ENCODE peak calls at places on chromosomes 4 and X, in five cellular contexts. One of them, this sample, is unnamed.

GRCh38 chr4:77872723-77873435 is 10.2 kb downstream of the MRPL1 start:
- DNase-seq in Panc1: no peak
- DNase-seq in NB4: no peak
- DNase-seq in GM12878: no peak
- DNase-seq in thyroid gland: no peak
- DNase-seq in this sample: no peak

GRCh38 chrX:106932960-106933537 is 12.8 kb downstream of the CLDN2 start:
- DNase-seq in Panc1: no peak
- DNase-seq in NB4: peak
- DNase-seq in GM12878: no peak
- DNase-seq in thyroid gland: no peak
- DNase-seq in this sample: no peak

GRCh38 chr4:8639021-8639420 is 46.5 kb downstream of the CPZ start:
- DNase-seq in Panc1: no peak
- DNase-seq in NB4: no peak
- DNase-seq in GM12878: no peak
- DNase-seq in thyroid gland: no peak
- DNase-seq in this sample: no peak

GRCh38 chrX:6383488-6383887 is 151.4 kb downstream of the VCX3A start:
- DNase-seq in Panc1: no peak
- DNase-seq in NB4: no peak
- DNase-seq in GM12878: no peak
- DNase-seq in thyroid gland: no peak
- DNase-seq in this sample: no peak

GRCh38 chr4:41887821-41888699 is 47.2 kb upstream of the TMEM33 start:
- DNase-seq in Panc1: no peak
- DNase-seq in NB4: peak
- DNase-seq in GM12878: no peak
- DNase-seq in thyroid gland: peak
- DNase-seq in this sample: peak

GRCh38 chr4:140603286-140603685 is 34.5 kb upstream of the UCP1 start:
- DNase-seq in Panc1: no peak
- DNase-seq in NB4: peak
- DNase-seq in GM12878: no peak
- DNase-seq in thyroid gland: no peak
- DNase-seq in this sample: no peak

GRCh38 chr4:138307319-138307718 is 65.2 kb upstream of the SLC7A11 start:
- DNase-seq in Panc1: no peak
- DNase-seq in NB4: peak
- DNase-seq in GM12878: no peak
- DNase-seq in thyroid gland: no peak
- DNase-seq in this sample: no peak

GRCh38 chr4:8274772-8275241 is 5.3 kb downstream of the HTRA3 start:
- DNase-seq in Panc1: no peak
- DNase-seq in NB4: peak
- DNase-seq in GM12878: no peak
- DNase-seq in thyroid gland: peak
- DNase-seq in this sample: peak

GRCh38 chr4:184262901-184263300 is 45.2 kb upstream of the ENPP6 start:
- DNase-seq in Panc1: no peak
- DNase-seq in NB4: peak
- DNase-seq in GM12878: no peak
- DNase-seq in thyroid gland: no peak
- DNase-seq in this sample: no peak

GRCh38 chr4:6746721-6747689 is 31.0 kb downstream of the BLOC1S4 start:
- DNase-seq in Panc1: no peak
- DNase-seq in NB4: no peak
- DNase-seq in GM12878: no peak
- DNase-seq in thyroid gland: peak
- DNase-seq in this sample: no peak

GRCh38 chrX:150489359-150490015 is 78.9 kb upstream of the MTM1 start:
- DNase-seq in Panc1: no peak
- DNase-seq in NB4: no peak
- DNase-seq in GM12878: no peak
- DNase-seq in thyroid gland: peak
- DNase-seq in this sample: no peak

GRCh38 chrX:27591938-27592337 is 1.8 kb downstream of the DCAF8L2 start:
- DNase-seq in Panc1: no peak
- DNase-seq in NB4: no peak
- DNase-seq in GM12878: no peak
- DNase-seq in thyroid gland: no peak
- DNase-seq in this sample: no peak

GRCh38 chr4:84615355-84615754 is 32.4 kb downstream of the CDS1 start:
- DNase-seq in Panc1: no peak
- DNase-seq in NB4: no peak
- DNase-seq in GM12878: no peak
- DNase-seq in thyroid gland: no peak
- DNase-seq in this sample: no peak

GRCh38 chrX:71619193-71619592 is 882 bp upstream of the CXCR3 start:
- DNase-seq in Panc1: no peak
- DNase-seq in NB4: peak
- DNase-seq in GM12878: no peak
- DNase-seq in thyroid gland: no peak
- DNase-seq in this sample: no peak

GRCh38 chrX:81259714-81260395 is 58.0 kb downstream of the SH3BGRL start:
- DNase-seq in Panc1: no peak
- DNase-seq in NB4: no peak
- DNase-seq in GM12878: no peak
- DNase-seq in thyroid gland: no peak
- DNase-seq in this sample: no peak

GRCh38 chr4:41303372-41304118 is 46.8 kb downstream of the UCHL1 start:
- DNase-seq in Panc1: no peak
- DNase-seq in NB4: no peak
- DNase-seq in GM12878: no peak
- DNase-seq in thyroid gland: peak
- DNase-seq in this sample: no peak

GRCh38 chr4:4680758-4681157 is 138.9 kb upstream of the STX18 start:
- DNase-seq in Panc1: no peak
- DNase-seq in NB4: no peak
- DNase-seq in GM12878: no peak
- DNase-seq in thyroid gland: no peak
- DNase-seq in this sample: no peak

GRCh38 chr4:108693819-108694218 is 43.4 kb downstream of the OSTC start:
- DNase-seq in Panc1: no peak
- DNase-seq in NB4: no peak
- DNase-seq in GM12878: no peak
- DNase-seq in thyroid gland: no peak
- DNase-seq in this sample: no peak

GRCh38 chr4:127141857-127142256 is 490.9 kb upstream of the INTU start:
- DNase-seq in Panc1: no peak
- DNase-seq in NB4: no peak
- DNase-seq in GM12878: no peak
- DNase-seq in thyroid gland: no peak
- DNase-seq in this sample: peak

GRCh38 chr4:54745031-54745770 is 87.4 kb downstream of the KIT start:
- DNase-seq in Panc1: no peak
- DNase-seq in NB4: no peak
- DNase-seq in GM12878: no peak
- DNase-seq in thyroid gland: no peak
- DNase-seq in this sample: no peak

GRCh38 chrX:97787311-97787710 is 903.6 kb downstream of the RPA4 start:
- DNase-seq in Panc1: no peak
- DNase-seq in NB4: no peak
- DNase-seq in GM12878: no peak
- DNase-seq in thyroid gland: no peak
- DNase-seq in this sample: no peak

GRCh38 chrX:107673933-107674479 is 45.7 kb downstream of the PRPS1 start:
- DNase-seq in Panc1: no peak
- DNase-seq in NB4: peak
- DNase-seq in GM12878: peak
- DNase-seq in thyroid gland: peak
- DNase-seq in this sample: no peak

GRCh38 chr4:145168578-145169187 is 11.7 kb downstream of the OTUD4 start:
- DNase-seq in Panc1: no peak
- DNase-seq in NB4: no peak
- DNase-seq in GM12878: no peak
- DNase-seq in thyroid gland: no peak
- DNase-seq in this sample: no peak

GRCh38 chr4:119498520-119498919 is 130.1 kb downstream of the PDE5A start:
- DNase-seq in Panc1: no peak
- DNase-seq in NB4: peak
- DNase-seq in GM12878: no peak
- DNase-seq in thyroid gland: peak
- DNase-seq in this sample: no peak

GRCh38 chr4:148914734-148915133 is 472.5 kb upstream of the NR3C2 start:
- DNase-seq in Panc1: no peak
- DNase-seq in NB4: no peak
- DNase-seq in GM12878: no peak
- DNase-seq in thyroid gland: no peak
- DNase-seq in this sample: no peak

GRCh38 chr4:40672528-40673522 is 43.2 kb upstream of the RBM47 start:
- DNase-seq in Panc1: no peak
- DNase-seq in NB4: peak
- DNase-seq in GM12878: peak
- DNase-seq in thyroid gland: peak
- DNase-seq in this sample: peak

DNA sequence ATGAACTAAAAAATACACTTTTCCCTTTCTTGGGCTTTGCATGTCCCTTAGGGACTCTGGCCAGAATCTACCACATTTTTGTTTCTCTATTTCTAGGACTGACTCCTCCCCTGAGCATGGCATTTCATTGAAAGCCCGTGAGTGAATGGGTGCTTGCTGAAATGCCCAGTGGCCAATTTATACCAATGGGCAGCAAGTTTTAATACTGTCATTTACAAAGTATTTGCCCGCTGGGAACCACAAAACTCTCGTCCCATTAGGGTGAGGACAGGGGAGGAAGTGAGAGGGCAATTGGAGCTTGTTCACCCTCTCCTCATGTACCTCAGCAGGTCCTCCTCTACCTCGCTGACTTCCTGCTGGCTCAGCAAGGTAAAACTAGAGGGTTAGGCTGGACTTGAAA is 1.1 kb downstream of the SRPX2 start:
- DNase-seq in Panc1: no peak
- DNase-seq in NB4: no peak
- DNase-seq in GM12878: no peak
- DNase-seq in thyroid gland: no peak
- DNase-seq in this sample: no peak
- H3K4me3 ChIP-seq in Panc1: no peak
- H3K4me3 ChIP-seq in NB4: no peak
- H3K4me3 ChIP-seq in GM12878: no peak
- H3K4me3 ChIP-seq in thyroid gland: no peak
- H3K4me3 ChIP-seq in this sample: peak

DNA sequence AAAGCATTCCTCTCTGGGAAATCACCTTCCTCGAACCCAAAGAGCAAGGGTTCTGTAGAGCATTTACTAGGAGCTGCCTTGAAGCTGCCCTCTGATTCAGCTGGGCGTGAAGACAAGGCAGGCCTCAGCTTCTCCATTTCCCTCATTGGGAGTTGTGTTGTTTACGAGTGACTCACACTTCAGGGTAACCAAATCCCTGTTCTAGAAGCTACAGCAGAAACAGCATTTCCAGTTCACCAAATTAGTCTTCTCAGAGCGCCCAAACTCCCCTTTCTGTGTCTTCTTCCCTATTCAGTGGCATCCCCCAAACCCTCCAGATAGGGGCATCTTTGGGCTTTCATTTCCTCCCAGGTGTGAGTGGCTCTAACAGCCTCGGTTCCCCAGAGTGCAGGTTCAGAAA is 858 bp upstream of the XPNPEP2 start:
- DNase-seq in Panc1: no peak
- DNase-seq in NB4: peak
- DNase-seq in GM12878: no peak
- DNase-seq in thyroid gland: no peak
- DNase-seq in this sample: no peak
- H3K4me3 ChIP-seq in Panc1: no peak
- H3K4me3 ChIP-seq in NB4: no peak
- H3K4me3 ChIP-seq in GM12878: no peak
- H3K4me3 ChIP-seq in thyroid gland: no peak
- H3K4me3 ChIP-seq in this sample: no peak

GRCh38 chr4:30722092-30722915 is 2.1 kb downstream of the PCDH7 start:
- DNase-seq in Panc1: no peak
- DNase-seq in NB4: no peak
- DNase-seq in GM12878: no peak
- DNase-seq in thyroid gland: peak
- DNase-seq in this sample: no peak
- H3K4me3 ChIP-seq in Panc1: peak
- H3K4me3 ChIP-seq in NB4: no peak
- H3K4me3 ChIP-seq in GM12878: no peak
- H3K4me3 ChIP-seq in thyroid gland: peak
- H3K4me3 ChIP-seq in this sample: peak

GRCh38 chrX:154056739-154057367 is 37.2 kb upstream of the IRAK1 start:
- DNase-seq in Panc1: no peak
- DNase-seq in NB4: peak
- DNase-seq in GM12878: no peak
- DNase-seq in thyroid gland: no peak
- DNase-seq in this sample: no peak

GRCh38 chrX:154058207-154058997 is 38.7 kb upstream of the IRAK1 start:
- DNase-seq in Panc1: no peak
- DNase-seq in NB4: no peak
- DNase-seq in GM12878: no peak
- DNase-seq in thyroid gland: no peak
- DNase-seq in this sample: no peak

GRCh38 chrX:154059729-154060245 is 37.7 kb downstream of the MECP2 start:
- DNase-seq in Panc1: no peak
- DNase-seq in NB4: peak
- DNase-seq in GM12878: no peak
- DNase-seq in thyroid gland: no peak
- DNase-seq in this sample: no peak

GRCh38 chrX:154057790-154058189 is 38.1 kb upstream of the IRAK1 start:
- DNase-seq in Panc1: no peak
- DNase-seq in NB4: peak
- DNase-seq in GM12878: no peak
- DNase-seq in thyroid gland: no peak
- DNase-seq in this sample: no peak

GRCh38 chrX:154059231-154059630 is 38.3 kb downstream of the MECP2 start:
- DNase-seq in Panc1: no peak
- DNase-seq in NB4: no peak
- DNase-seq in GM12878: no peak
- DNase-seq in thyroid gland: no peak
- DNase-seq in this sample: no peak
- H3K4me3 ChIP-seq in Panc1: no peak
- H3K4me3 ChIP-seq in NB4: no peak
- H3K4me3 ChIP-seq in GM12878: no peak
- H3K4me3 ChIP-seq in thyroid gland: no peak
- H3K4me3 ChIP-seq in this sample: no peak

GRCh38 chr4:2932951-2933565 is 30.1 kb downstream of the NOP14 start:
- DNase-seq in Panc1: no peak
- DNase-seq in NB4: peak
- DNase-seq in GM12878: no peak
- DNase-seq in thyroid gland: no peak
- DNase-seq in this sample: no peak
- H3K4me3 ChIP-seq in Panc1: peak
- H3K4me3 ChIP-seq in NB4: peak
- H3K4me3 ChIP-seq in GM12878: peak
- H3K4me3 ChIP-seq in thyroid gland: no peak
- H3K4me3 ChIP-seq in this sample: peak